ENCODE peak calls at places on chromosomes 6 and 20, in ten cellular contexts. X is ovary; Z is cardiac muscle cell; H is H7; C is cardiac fibroblast; A is tibial artery; P is fibroblast of lung; L is CD8-positive, alpha-beta memory T cell; T is BJ; I is esophagus squamous epithelium. W is an unnamed sample.

GRCh38 chr20:58366016-58366415 is 23.0 kb upstream of the VAPB start:
- DNase-seq in X (peak; percentile 16), Z (peak; percentile 36), H (peak; percentile 50), C (no peak), A (no peak), P (no peak), L (no peak), T (no peak), I (no peak), W (no peak)

GRCh38 chr20:59829415-59830106 is 103.9 kb downstream of the SYCP2 start:
- DNase-seq in X (no peak), Z (no peak), H (peak; percentile 33), C (no peak), A (no peak), P (no peak), L (no peak), T (no peak), I (no peak), W (no peak)

GRCh38 chr6:9409126-9409525 is 973.8 kb upstream of the SLC35B3 start:
- DNase-seq in X (no peak), Z (no peak), H (no peak), C (no peak), A (no peak), P (peak; percentile 43), L (no peak), T (no peak), I (no peak), W (no peak)

GRCh38 chr6:41190791-41191190 is 10.2 kb downstream of the TREML2 start:
- DNase-seq in X (no peak), Z (no peak), H (peak; percentile 59), C (no peak), A (no peak), P (no peak), L (no peak), T (no peak), I (no peak), W (no peak)

GRCh38 chr6:5663256-5663655 is 343.5 kb downstream of the NRN1 start:
- DNase-seq in X (no peak), Z (peak; percentile 80), H (no peak), C (no peak), A (no peak), P (no peak), L (no peak), T (no peak), I (no peak), W (no peak)

GRCh38 chr6:32194825-32195651 is 2.6 kb upstream of the GPSM3 start:
- DNase-seq in X (no peak), Z (peak; percentile 38), H (no peak), C (peak; percentile 79), A (no peak), P (peak; percentile 73), L (no peak), T (no peak), I (no peak), W (peak; percentile 77)

GRCh38 chr20:51016521-51016920 is 6.4 kb downstream of the KCNG1 start:
- DNase-seq in X (no peak), Z (no peak), H (no peak), C (no peak), A (no peak), P (no peak), L (no peak), T (no peak), I (no peak), W (no peak)

GRCh38 chr20:45173531-45173930 is 1.2 kb upstream of the PI3 start:
- DNase-seq in X (no peak), Z (no peak), H (no peak), C (no peak), A (no peak), P (no peak), L (no peak), T (no peak), I (no peak), W (no peak)

DNA sequence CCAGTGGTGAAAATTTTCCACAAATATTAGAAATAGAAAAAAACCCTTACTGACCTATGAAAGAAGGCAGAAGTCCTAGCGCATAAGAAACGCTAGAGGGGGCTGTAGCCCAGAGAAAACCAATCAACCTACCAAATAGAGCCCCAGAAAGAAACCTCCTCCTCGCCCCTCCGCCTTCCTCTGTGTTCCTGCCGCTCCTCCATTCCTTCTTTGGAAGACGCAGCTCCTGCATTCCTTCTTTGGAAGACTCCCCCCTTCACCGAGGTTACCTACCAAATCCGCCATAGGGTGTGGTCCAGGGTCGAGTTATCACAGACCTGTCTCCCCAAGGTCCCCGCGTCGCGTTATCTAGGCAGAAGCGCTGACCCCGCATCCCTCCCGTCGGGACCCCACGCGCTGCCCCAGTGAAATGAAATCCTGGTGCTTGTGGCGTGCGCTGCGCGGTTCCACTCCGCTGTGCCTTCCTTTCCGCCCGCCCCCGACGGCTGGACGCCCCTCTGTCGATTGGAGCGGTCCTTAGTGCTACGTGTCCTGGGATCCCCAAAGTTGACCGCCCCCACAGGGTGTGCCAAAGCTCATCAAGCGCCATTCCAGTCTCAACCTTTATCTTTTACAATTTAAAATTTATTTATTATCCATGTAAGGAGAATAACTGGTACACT is 12.9 kb downstream of the RPP21 start:
- DNase-seq in X (no peak), Z (peak; percentile 77), H (peak; percentile 85), C (peak; percentile 85), A (no peak), P (peak; percentile 84), L (peak; percentile 44), T (peak; percentile 16), I (no peak), W (peak; percentile 89)
- H3K4me3 ChIP-seq in X (peak overlapping the region; percentile 39), Z (peak overlapping the region; percentile 29), H (peak overlapping the region; percentile 58), C (peak overlapping the region; percentile 42), A (no peak overlapping the region), P (peak overlapping the region; percentile 40), L (peak overlapping the region; percentile 66), T (peak overlapping the region; percentile 36), I (peak overlapping the region; percentile 36), W (peak overlapping the region; percentile 59)

GRCh38 chr6:26329763-26330511 is 35.1 kb upstream of the BTN3A2 start:
- DNase-seq in X (no peak), Z (no peak), H (no peak), C (peak; percentile 85), A (no peak), P (peak; percentile 74), L (peak; percentile 28), T (no peak), I (no peak), W (peak; percentile 58)

GRCh38 chr6:26327450-26328264 is 37.3 kb upstream of the BTN3A2 start:
- DNase-seq in X (no peak), Z (no peak), H (no peak), C (peak; percentile 93), A (no peak), P (peak; percentile 83), L (peak; percentile 45), T (no peak), I (no peak), W (peak; percentile 80)

GRCh38 chr6:26330835-26331808 is 33.9 kb upstream of the BTN3A2 start:
- DNase-seq in X (no peak), Z (no peak), H (peak; percentile 22), C (peak; percentile 82), A (no peak), P (no peak), L (no peak), T (no peak), I (no peak), W (no peak)

GRCh38 chr6:26331809-26332226 is 33.2 kb upstream of the BTN3A2 start:
- DNase-seq in X (no peak), Z (no peak), H (no peak), C (no peak), A (no peak), P (no peak), L (no peak), T (no peak), I (no peak), W (no peak)

GRCh38 chr6:26328265-26328844 is 36.6 kb upstream of the BTN3A2 start:
- DNase-seq in X (no peak), Z (no peak), H (no peak), C (peak; percentile 54), A (no peak), P (no peak), L (no peak), T (no peak), I (no peak), W (no peak)
- H3K4me3 ChIP-seq in X (no peak overlapping the region), Z (peak overlapping the region; percentile 42), H (peak overlapping the region; percentile 35), C (peak overlapping the region; percentile 44), A (no peak overlapping the region), P (peak overlapping the region; percentile 31), L (no peak overlapping the region), T (no peak overlapping the region), I (no peak overlapping the region), W (peak overlapping the region; percentile 44)

GRCh38 chr6:24690561-24690960 is 23.7 kb downstream of the ACOT13 start:
- DNase-seq in X (no peak), Z (no peak), H (no peak), C (no peak), A (no peak), P (no peak), L (no peak), T (no peak), I (no peak), W (no peak)

GRCh38 chr6:24691550-24691949 is 24.7 kb downstream of the ACOT13 start:
- DNase-seq in X (no peak), Z (no peak), H (no peak), C (no peak), A (no peak), P (no peak), L (no peak), T (no peak), I (no peak), W (no peak)

GRCh38 chr6:24683297-24684296 is 16.7 kb downstream of the ACOT13 start:
- DNase-seq in X (no peak), Z (no peak), H (peak; percentile 13), C (no peak), A (no peak), P (no peak), L (no peak), T (no peak), I (no peak), W (no peak)

GRCh38 chr6:24689964-24690363 is 23.1 kb downstream of the ACOT13 start:
- DNase-seq in X (no peak), Z (no peak), H (no peak), C (peak; percentile 76), A (no peak), P (no peak), L (no peak), T (no peak), I (no peak), W (no peak)

GRCh38 chr6:24686408-24686807 is 19.5 kb downstream of the ACOT13 start:
- DNase-seq in X (no peak), Z (no peak), H (no peak), C (no peak), A (no peak), P (no peak), L (no peak), T (no peak), I (no peak), W (no peak)
- H3K4me3 ChIP-seq in X (no peak overlapping the region), Z (no peak overlapping the region), H (no peak overlapping the region), C (no peak overlapping the region), A (no peak overlapping the region), P (no peak overlapping the region), L (no peak overlapping the region), T (no peak overlapping the region), I (no peak overlapping the region), W (no peak overlapping the region)

DNA sequence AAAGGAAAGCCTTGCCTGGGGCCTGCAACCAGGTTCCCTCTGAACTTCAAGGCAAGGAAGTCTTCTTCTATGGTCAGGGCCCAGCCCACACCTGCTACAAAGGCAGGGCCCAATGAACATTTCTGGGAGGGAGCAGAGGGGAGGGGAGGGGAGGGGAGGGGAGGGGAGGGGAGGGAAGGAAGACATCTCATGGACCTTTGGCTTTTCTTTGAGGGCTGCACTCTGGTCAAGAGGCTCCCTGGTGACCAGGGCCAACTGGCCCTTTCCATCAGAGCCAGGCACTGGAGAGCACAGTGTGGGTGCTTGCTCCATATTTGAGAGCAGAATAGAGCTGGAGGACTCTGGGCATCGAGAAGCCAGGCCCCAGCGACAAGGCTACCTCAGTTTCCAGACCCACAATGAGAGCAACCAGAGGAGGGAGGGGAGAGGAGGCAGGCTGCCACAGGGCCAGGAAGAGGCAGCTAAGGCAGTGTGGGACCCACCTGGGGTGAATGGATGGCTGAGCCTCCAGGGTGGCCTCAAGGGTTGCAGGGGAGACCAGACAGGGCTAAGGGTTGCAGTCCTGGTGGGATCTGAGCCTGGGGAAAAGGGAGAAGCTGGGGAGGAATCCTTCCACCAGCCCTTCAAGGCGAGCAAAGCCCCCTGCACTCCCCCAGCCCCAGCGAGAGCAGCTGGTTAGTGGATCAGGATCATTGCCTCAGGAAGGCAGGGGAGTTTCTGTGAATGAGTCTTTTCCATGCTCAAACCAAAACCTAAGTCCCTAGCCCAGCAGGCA is 84.8 kb downstream of the MRPL14 start:
- DNase-seq in X (no peak), Z (no peak), H (peak; percentile 42), C (no peak), A (no peak), P (no peak), L (no peak), T (no peak), I (no peak), W (no peak)
- H3K4me3 ChIP-seq in X (no peak overlapping the region), Z (no peak overlapping the region), H (no peak overlapping the region), C (no peak overlapping the region), A (no peak overlapping the region), P (no peak overlapping the region), L (no peak overlapping the region), T (no peak overlapping the region), I (no peak overlapping the region), W (no peak overlapping the region)

W was measured in fibroblast of pulmonary artery.